ENCODE peak calls at places on chromosomes 16 and 17, in five cellular contexts. One of them, this sample, is unnamed. For H3K27me3, the result is how much of the 10 kb centered on the place peaks cover.

GRCh38 chr16:70579648-70580630 is 56.3 kb downstream of the SF3B3 start:
- DNase-seq in CD8-positive, alpha-beta T cell: no peak
- DNase-seq in cardiac muscle cell: no peak
- DNase-seq in PC-3: no peak
- DNase-seq in uterus: peak
- DNase-seq in this sample: no peak

GRCh38 chr17:44607836-44608690 is 48.2 kb upstream of the MEIOC start:
- DNase-seq in CD8-positive, alpha-beta T cell: no peak
- DNase-seq in PC-3: no peak
- DNase-seq in cardiac muscle cell: peak
- DNase-seq in uterus: no peak
- DNase-seq in this sample: no peak

GRCh38 chr17:31357831-31358400 is 33.6 kb upstream of the RAB11FIP4 start:
- DNase-seq in cardiac muscle cell: no peak
- DNase-seq in uterus: no peak
- DNase-seq in PC-3: peak
- DNase-seq in CD8-positive, alpha-beta T cell: no peak
- DNase-seq in this sample: no peak

GRCh38 chr17:41284546-41284945 is 9.0 kb downstream of the KRTAP9-7 start:
- DNase-seq in cardiac muscle cell: no peak
- DNase-seq in PC-3: peak
- DNase-seq in uterus: no peak
- DNase-seq in CD8-positive, alpha-beta T cell: no peak
- DNase-seq in this sample: no peak

GRCh38 chr16:71929048-71929447 is 33.7 kb downstream of the IST1 start:
- DNase-seq in PC-3: no peak
- DNase-seq in uterus: no peak
- DNase-seq in cardiac muscle cell: peak
- DNase-seq in CD8-positive, alpha-beta T cell: no peak
- DNase-seq in this sample: no peak

GRCh38 chr17:43328650-43329049 is 70.1 kb upstream of the ARL4D start:
- DNase-seq in cardiac muscle cell: peak
- DNase-seq in CD8-positive, alpha-beta T cell: no peak
- DNase-seq in uterus: no peak
- DNase-seq in PC-3: no peak
- DNase-seq in this sample: no peak

GRCh38 chr16:1984347-1985225 is 593 bp downstream of the GFER start:
- DNase-seq in uterus: no peak
- DNase-seq in PC-3: no peak
- DNase-seq in CD8-positive, alpha-beta T cell: no peak
- DNase-seq in cardiac muscle cell: no peak
- DNase-seq in this sample: no peak

GRCh38 chr17:13253746-13254410 is 236.1 kb upstream of the ELAC2 start:
- DNase-seq in PC-3: no peak
- DNase-seq in uterus: no peak
- DNase-seq in CD8-positive, alpha-beta T cell: no peak
- DNase-seq in cardiac muscle cell: no peak
- DNase-seq in this sample: no peak

GRCh38 chr16:49068224-49068623 is 213.4 kb downstream of the CBLN1 start:
- DNase-seq in PC-3: no peak
- DNase-seq in cardiac muscle cell: no peak
- DNase-seq in uterus: no peak
- DNase-seq in CD8-positive, alpha-beta T cell: no peak
- DNase-seq in this sample: no peak

GRCh38 chr17:4719684-4720221 is 9.3 kb downstream of the ARRB2 start:
- DNase-seq in uterus: no peak
- DNase-seq in cardiac muscle cell: peak
- DNase-seq in CD8-positive, alpha-beta T cell: no peak
- DNase-seq in PC-3: no peak
- DNase-seq in this sample: no peak

GRCh38 chr16:19885456-19886060 is 910 bp upstream of the GPRC5B start:
- DNase-seq in PC-3: no peak
- DNase-seq in CD8-positive, alpha-beta T cell: no peak
- DNase-seq in uterus: peak
- DNase-seq in cardiac muscle cell: peak
- DNase-seq in this sample: peak

GRCh38 chr16:84596161-84596560 is 21.7 kb downstream of the COTL1 start:
- DNase-seq in uterus: no peak
- DNase-seq in CD8-positive, alpha-beta T cell: no peak
- DNase-seq in PC-3: no peak
- DNase-seq in cardiac muscle cell: no peak
- DNase-seq in this sample: no peak

GRCh38 chr17:45816966-45817365 is 27.7 kb upstream of the SPPL2C start:
- DNase-seq in PC-3: no peak
- DNase-seq in cardiac muscle cell: no peak
- DNase-seq in uterus: no peak
- DNase-seq in CD8-positive, alpha-beta T cell: no peak
- DNase-seq in this sample: no peak

GRCh38 chr16:69848635-69849545 is 86.8 kb downstream of the WWP2 start:
- DNase-seq in CD8-positive, alpha-beta T cell: no peak
- DNase-seq in cardiac muscle cell: peak
- DNase-seq in uterus: peak
- DNase-seq in PC-3: peak
- DNase-seq in this sample: no peak

GRCh38 chr16:88705746-88706287 is 391 bp downstream of the RNF166 start:
- DNase-seq in uterus: no peak
- DNase-seq in cardiac muscle cell: no peak
- DNase-seq in PC-3: no peak
- DNase-seq in CD8-positive, alpha-beta T cell: no peak
- DNase-seq in this sample: no peak

GRCh38 chr17:8794636-8795035 is 4.5 kb downstream of the MFSD6L start:
- DNase-seq in CD8-positive, alpha-beta T cell: no peak
- DNase-seq in PC-3: no peak
- DNase-seq in cardiac muscle cell: peak
- DNase-seq in uterus: no peak
- DNase-seq in this sample: no peak

DNA sequence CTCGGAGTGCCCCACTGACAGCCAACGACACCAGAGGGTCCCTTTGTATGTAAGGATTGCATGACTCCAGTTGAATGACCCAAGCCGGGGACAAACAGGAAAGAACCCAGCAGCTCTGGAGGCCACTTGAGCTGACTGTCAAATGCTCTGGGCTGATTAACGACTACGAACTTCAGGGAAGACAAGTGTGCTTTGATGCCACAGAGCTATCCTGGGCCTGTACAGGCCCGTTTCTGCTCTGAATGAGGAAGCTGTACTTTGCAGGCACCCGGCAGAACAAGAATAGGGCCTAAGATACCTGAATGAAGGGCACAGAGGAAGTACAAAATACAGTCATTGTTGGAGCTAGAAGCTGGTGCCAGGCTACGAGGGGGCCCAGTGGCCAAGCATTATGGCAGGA is 404.5 kb downstream of the SLC39A11 start:
- DNase-seq in uterus: no peak
- DNase-seq in cardiac muscle cell: no peak
- DNase-seq in CD8-positive, alpha-beta T cell: no peak
- DNase-seq in PC-3: no peak
- DNase-seq in this sample: no peak
- TF ChIP-seq CTCF in uterus: no peak
- TF ChIP-seq CTCF in cardiac muscle cell: no peak
- TF ChIP-seq CTCF in CD8-positive, alpha-beta T cell: no peak
- TF ChIP-seq CTCF in PC-3: no peak
- TF ChIP-seq CTCF in this sample: no peak

GRCh38 chr17:17959520-17960361 is 12.5 kb downstream of the TOM1L2 start:
- DNase-seq in cardiac muscle cell: peak
- DNase-seq in uterus: no peak
- DNase-seq in PC-3: no peak
- DNase-seq in CD8-positive, alpha-beta T cell: no peak
- DNase-seq in this sample: peak
- H3K4me3 ChIP-seq in cardiac muscle cell: no peak
- H3K4me3 ChIP-seq in uterus: no peak
- H3K4me3 ChIP-seq in PC-3: peak
- H3K4me3 ChIP-seq in CD8-positive, alpha-beta T cell: peak
- H3K4me3 ChIP-seq in this sample: peak

GRCh38 chr17:79185671-79186070 is 111.0 kb downstream of the ENGASE start:
- DNase-seq in uterus: no peak
- DNase-seq in CD8-positive, alpha-beta T cell: no peak
- DNase-seq in PC-3: no peak
- DNase-seq in cardiac muscle cell: no peak
- DNase-seq in this sample: no peak
- H3K27me3 ChIP-seq in uterus: under half
- H3K27me3 ChIP-seq in CD8-positive, alpha-beta T cell: under half
- H3K27me3 ChIP-seq in PC-3: half or more
- H3K27me3 ChIP-seq in cardiac muscle cell: half or more
- H3K27me3 ChIP-seq in this sample: under half

DNA sequence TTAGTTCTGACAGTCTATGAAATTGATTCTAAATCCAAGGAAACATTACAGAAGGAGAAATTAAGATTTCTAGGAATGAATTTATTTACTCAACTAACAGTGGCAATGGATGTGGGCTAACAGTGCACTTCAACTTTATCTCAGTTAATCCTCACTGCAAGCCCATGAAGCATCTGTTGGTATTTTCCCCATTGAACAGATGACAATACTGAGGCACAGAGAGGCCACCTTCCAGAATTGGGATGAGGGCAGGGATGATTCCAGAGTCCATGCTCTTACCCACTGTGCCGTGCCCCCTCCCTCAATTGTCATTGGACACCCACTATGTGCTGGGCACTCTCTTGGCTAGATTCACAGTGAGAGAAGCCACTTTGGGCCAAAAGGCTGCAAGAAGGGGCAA is 89.0 kb downstream of the XYLT1 start:
- DNase-seq in CD8-positive, alpha-beta T cell: no peak
- DNase-seq in PC-3: no peak
- DNase-seq in cardiac muscle cell: no peak
- DNase-seq in uterus: no peak
- DNase-seq in this sample: no peak
- TF ChIP-seq CTCF in CD8-positive, alpha-beta T cell: no peak
- TF ChIP-seq CTCF in PC-3: no peak
- TF ChIP-seq CTCF in cardiac muscle cell: no peak
- TF ChIP-seq CTCF in uterus: no peak
- TF ChIP-seq CTCF in this sample: no peak

GRCh38 chr16:31074814-31075183 is 577 bp downstream of the ZNF646 start:
- DNase-seq in uterus: no peak
- DNase-seq in CD8-positive, alpha-beta T cell: no peak
- DNase-seq in PC-3: no peak
- DNase-seq in cardiac muscle cell: no peak
- DNase-seq in this sample: no peak
- H3K4me3 ChIP-seq in uterus: peak
- H3K4me3 ChIP-seq in CD8-positive, alpha-beta T cell: peak
- H3K4me3 ChIP-seq in PC-3: peak
- H3K4me3 ChIP-seq in cardiac muscle cell: peak
- H3K4me3 ChIP-seq in this sample: peak

GRCh38 chr17:39598635-39599005 is 9.1 kb downstream of the NEUROD2 start:
- DNase-seq in PC-3: no peak
- DNase-seq in uterus: no peak
- DNase-seq in cardiac muscle cell: no peak
- DNase-seq in CD8-positive, alpha-beta T cell: no peak
- DNase-seq in this sample: no peak

GRCh38 chr17:39595928-39596327 is 11.8 kb downstream of the NEUROD2 start:
- DNase-seq in cardiac muscle cell: no peak
- DNase-seq in PC-3: no peak
- DNase-seq in CD8-positive, alpha-beta T cell: no peak
- DNase-seq in uterus: no peak
- DNase-seq in this sample: no peak

GRCh38 chr17:39598047-39598481 is 9.7 kb downstream of the NEUROD2 start:
- DNase-seq in uterus: no peak
- DNase-seq in CD8-positive, alpha-beta T cell: no peak
- DNase-seq in PC-3: no peak
- DNase-seq in cardiac muscle cell: no peak
- DNase-seq in this sample: no peak

GRCh38 chr17:39596543-39597267 is 11.0 kb downstream of the NEUROD2 start:
- DNase-seq in uterus: no peak
- DNase-seq in CD8-positive, alpha-beta T cell: no peak
- DNase-seq in PC-3: no peak
- DNase-seq in cardiac muscle cell: no peak
- DNase-seq in this sample: no peak

DNA sequence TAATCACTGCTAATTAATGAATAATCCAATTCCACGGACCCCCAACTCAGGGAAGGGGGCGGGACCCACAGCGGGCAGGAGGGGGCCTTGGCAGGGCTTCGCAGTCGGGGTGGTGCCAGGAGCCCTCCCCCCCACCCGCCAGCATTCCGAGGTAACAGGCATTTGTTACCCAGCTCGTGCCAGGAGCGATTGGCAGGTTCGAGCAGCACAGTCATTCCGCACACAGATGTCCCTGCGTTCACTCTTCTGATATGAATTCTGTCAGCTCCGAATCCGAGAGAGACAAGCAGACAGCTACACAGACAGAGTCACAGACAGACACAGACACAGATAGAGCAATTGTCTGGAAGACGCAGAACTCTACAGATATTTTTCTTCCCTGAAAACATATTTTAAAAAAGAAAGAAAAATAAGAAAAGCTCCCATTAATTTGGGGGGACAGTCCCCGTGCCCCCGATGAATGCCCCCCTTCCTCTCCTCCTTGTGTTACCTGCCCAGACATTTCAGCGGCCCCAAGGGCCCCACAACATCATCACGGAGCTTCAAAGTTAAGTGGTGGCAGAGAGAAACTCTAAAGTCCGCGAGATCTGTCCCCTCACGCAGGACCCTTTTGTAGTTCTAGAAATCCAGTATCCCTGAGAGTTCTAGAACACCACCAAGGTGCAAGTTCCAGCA is 10.2 kb downstream of the NEUROD2 start:
- DNase-seq in CD8-positive, alpha-beta T cell: no peak
- DNase-seq in cardiac muscle cell: no peak
- DNase-seq in uterus: no peak
- DNase-seq in PC-3: no peak
- DNase-seq in this sample: no peak
- H3K27me3 ChIP-seq in CD8-positive, alpha-beta T cell: under half
- H3K27me3 ChIP-seq in cardiac muscle cell: half or more
- H3K27me3 ChIP-seq in uterus: half or more
- H3K27me3 ChIP-seq in PC-3: half or more
- H3K27me3 ChIP-seq in this sample: under half

This sample was measured in GM06990.